ENCODE peak calls at places on chromosomes 7 and 10, in seven cellular contexts. N, B, S, R, U, Z and W are unnamed samples.

GRCh38 chr10:11885437-11886137 is 62.4 kb downstream of the PROSER2 start:
- DNase-seq in S (no peak), N (no peak), Z (no peak), B (no peak), U (no peak), R (no peak), W (no peak)

GRCh38 chr10:69636626-69637550 is 6.8 kb downstream of the FAM241B start:
- DNase-seq in B (peak), R (no peak), N (peak), U (no peak), Z (no peak), S (no peak), W (no peak)

GRCh38 chr10:22629843-22630228 is 84.5 kb downstream of the PIP4K2A start:
- DNase-seq in B (no peak), R (no peak), N (no peak), Z (no peak), S (no peak), U (no peak), W (no peak)

GRCh38 chr10:5551531-5552375 is 27.0 kb downstream of the CALML3 start:
- DNase-seq in Z (peak), U (no peak), R (no peak), S (peak), B (no peak), N (no peak), W (no peak)

GRCh38 chr7:14596421-14596820 is 306.1 kb downstream of the DGKB start:
- DNase-seq in R (no peak), S (no peak), B (no peak), N (no peak), U (no peak), Z (no peak), W (no peak)

GRCh38 chr7:84547326-84547725 is 352.7 kb upstream of the SEMA3A start:
- DNase-seq in S (no peak), B (no peak), U (no peak), N (no peak), Z (no peak), R (no peak), W (no peak)

GRCh38 chr10:71970331-71970730 is 6.1 kb downstream of the CHST3 start:
- DNase-seq in B (peak), R (peak), S (no peak), U (peak), Z (peak), N (no peak), W (no peak)

GRCh38 chr10:82221750-82222149 is 346.8 kb downstream of the NRG3 start:
- DNase-seq in N (no peak), S (no peak), Z (no peak), B (no peak), U (no peak), R (no peak), W (no peak)

GRCh38 chr10:1368772-1369171 is 312.6 kb downstream of the WDR37 start:
- DNase-seq in N (peak), S (peak), U (peak), R (peak), B (peak), Z (no peak), W (no peak)

GRCh38 chr10:78314651-78315050 is 281.0 kb downstream of the RPS24 start:
- DNase-seq in U (no peak), N (no peak), Z (no peak), S (no peak), R (no peak), B (no peak), W (no peak)

GRCh38 chr10:3365630-3366029 is 193.0 kb upstream of the PITRM1 start:
- DNase-seq in Z (no peak), U (no peak), S (no peak), R (no peak), B (no peak), N (no peak), W (no peak)

GRCh38 chr10:123784216-123784615 is 107.4 kb downstream of the CPXM2 start:
- DNase-seq in R (no peak), Z (no peak), N (no peak), S (no peak), B (no peak), U (no peak), W (no peak)

GRCh38 chr7:32479574-32480200 is 10.5 kb downstream of the LSM5 start:
- DNase-seq in B (no peak), R (peak), N (peak), U (no peak), Z (no peak), S (peak), W (peak)

GRCh38 chr10:30625110-30625509 is 4.4 kb downstream of the LYZL2 start:
- DNase-seq in U (no peak), R (no peak), Z (no peak), S (no peak), N (no peak), B (no peak), W (no peak)

GRCh38 chr7:191105-192034 is 1.0 kb upstream of the FAM20C start:
- DNase-seq in R (peak), N (peak), S (no peak), Z (no peak), U (no peak), B (no peak), W (peak)

DNA sequence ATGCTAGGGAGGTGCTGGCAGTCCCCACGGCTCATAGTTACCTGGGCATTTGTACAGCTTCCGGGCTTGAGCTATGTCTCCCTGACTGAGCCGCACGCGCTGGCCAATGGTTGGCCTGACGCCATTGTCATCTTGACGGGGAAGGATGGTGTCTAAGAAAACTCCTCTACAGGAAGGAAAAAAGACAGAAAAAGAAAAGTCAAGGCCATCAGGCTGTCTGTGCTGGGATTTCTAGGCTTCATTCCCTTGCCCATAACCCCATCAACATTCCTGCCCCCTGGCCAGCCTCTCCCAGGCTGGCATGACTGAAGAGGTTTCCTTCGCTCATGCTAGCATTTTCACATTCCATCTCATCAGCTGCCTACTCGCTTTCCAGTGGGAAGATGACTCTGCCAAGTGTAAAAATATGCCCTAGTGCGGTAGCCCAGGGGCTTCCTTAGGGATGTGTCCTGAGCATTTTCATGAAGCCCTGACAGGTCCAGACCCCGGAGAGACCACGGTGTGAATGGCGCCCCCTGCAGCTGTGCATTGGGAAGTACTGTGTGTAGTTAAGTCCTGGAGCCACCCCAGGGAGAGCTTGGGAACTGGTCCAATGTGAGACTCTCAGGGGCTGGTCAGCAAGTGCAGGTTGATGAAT is 54.5 kb upstream of the OPALIN start:
- DNase-seq in U (no peak), B (no peak), R (no peak), N (no peak), S (no peak), Z (no peak), W (no peak)
- TF ChIP-seq CTCF in U (no peak), B (no peak), R (no peak), N (peak), S (peak), Z (no peak), W (no peak)

GRCh38 chr7:142012825-142013506 is 17.3 kb downstream of the MGAM start:
- DNase-seq in B (no peak), R (no peak), N (no peak), S (no peak), U (no peak), Z (no peak), W (no peak)
- TF ChIP-seq CTCF in B (no peak), R (no peak), N (no peak), S (no peak), U (no peak), Z (peak), W (no peak)

GRCh38 chr7:151018421-151019129 is 5.7 kb downstream of the ATG9B start:
- DNase-seq in N (no peak), B (peak), U (peak), Z (peak), S (no peak), R (peak), W (no peak)
- TF ChIP-seq CTCF in N (no peak), B (peak), U (peak), Z (peak), S (no peak), R (peak), W (no peak)

GRCh38 chr7:130096243-130096827 is 26.0 kb downstream of the KLHDC10 start:
- DNase-seq in Z (no peak), R (no peak), U (no peak), B (no peak), N (no peak), S (no peak), W (no peak)
- TF ChIP-seq CTCF in Z (peak), R (no peak), U (no peak), B (no peak), N (peak), S (no peak), W (peak)

DNA sequence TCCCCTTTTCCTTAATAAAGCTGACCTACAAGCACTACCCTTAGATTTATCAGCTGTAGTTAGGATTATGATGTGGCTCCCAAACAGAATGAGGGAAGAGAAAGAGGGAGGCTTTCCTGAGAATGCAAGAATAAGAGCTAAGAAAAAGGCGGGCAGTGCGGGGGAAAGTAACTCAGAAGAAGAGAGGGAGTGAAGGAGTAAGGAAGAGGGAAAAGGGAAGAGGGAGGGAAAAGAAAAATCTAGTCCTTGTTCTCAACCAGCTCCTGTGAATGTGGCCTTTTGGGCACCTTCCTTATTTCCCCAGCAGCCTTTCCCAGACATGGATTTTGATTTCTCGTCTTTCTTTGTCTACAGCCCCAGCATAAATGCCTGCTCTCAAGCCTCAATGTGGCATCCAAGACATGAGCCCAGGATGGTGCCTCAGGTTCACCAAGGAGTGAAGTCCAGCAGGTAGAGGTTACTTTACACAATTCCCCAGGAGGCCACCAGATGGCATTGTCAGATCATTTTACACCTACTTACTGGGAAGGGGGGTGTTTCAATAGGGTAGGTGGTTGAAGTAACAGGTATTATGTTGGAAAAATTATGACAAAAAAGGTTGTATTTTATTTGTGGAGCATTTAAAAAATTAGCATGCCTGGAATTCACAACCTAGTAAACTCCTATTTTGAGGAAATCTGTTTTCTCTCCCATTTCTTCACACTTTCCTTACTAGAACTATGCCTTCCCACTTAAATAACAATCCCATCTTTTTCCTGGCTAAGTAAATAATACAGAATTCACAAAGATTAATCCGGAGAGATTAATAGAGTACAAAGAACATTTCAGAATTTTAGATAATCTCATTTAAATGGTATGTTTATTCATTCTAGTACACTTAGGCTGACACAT is 106.5 kb downstream of the HTR7 start:
- DNase-seq in U (peak), R (peak), Z (no peak), B (no peak), N (peak), S (peak), W (no peak)
- TF ChIP-seq CTCF in U (peak), R (peak), Z (peak), B (peak), N (peak), S (peak), W (peak)

GRCh38 chr7:30478349-30479228 is at the start of gene NOD1:
- DNase-seq in B (peak), R (peak), Z (peak), U (peak), N (peak), S (peak), W (peak)
- TF ChIP-seq CTCF in B (peak), R (no peak), Z (no peak), U (no peak), N (no peak), S (no peak), W (no peak)

GRCh38 chr7:93861325-93861949 is 29.1 kb downstream of the TFPI2 start:
- DNase-seq in N (no peak), R (no peak), U (no peak), B (no peak), S (no peak), Z (no peak), W (no peak)
- TF ChIP-seq CTCF in N (peak), R (peak), U (peak), B (peak), S (no peak), Z (no peak), W (no peak)

GRCh38 chr7:24059775-24060174 is 224.2 kb upstream of the NPY start:
- DNase-seq in N (no peak), B (no peak), Z (no peak), S (no peak), R (no peak), U (no peak), W (no peak)

GRCh38 chr7:24054231-24054630 is 229.8 kb upstream of the NPY start:
- DNase-seq in U (no peak), N (no peak), R (no peak), Z (no peak), S (no peak), B (no peak), W (no peak)

GRCh38 chr7:24052572-24053223 is 231.3 kb upstream of the NPY start:
- DNase-seq in S (no peak), U (no peak), Z (no peak), N (peak), B (no peak), R (no peak), W (no peak)

GRCh38 chr7:24058953-24059352 is 225.0 kb upstream of the NPY start:
- DNase-seq in R (no peak), U (no peak), Z (no peak), N (no peak), S (no peak), B (no peak), W (no peak)

GRCh38 chr7:24057243-24057642 is 226.7 kb upstream of the NPY start:
- DNase-seq in Z (no peak), B (no peak), S (no peak), U (no peak), R (no peak), N (peak), W (no peak)
- TF ChIP-seq CTCF in Z (no peak), B (no peak), S (no peak), U (no peak), R (peak), N (peak), W (peak)

GRCh38 chr7:116097365-116098009 is 66.9 kb upstream of the TFEC start:
- DNase-seq in B (no peak), Z (no peak), S (no peak), N (peak), U (no peak), R (no peak), W (no peak)
- TF ChIP-seq CTCF in B (no peak), Z (peak), S (no peak), N (peak), U (peak), R (peak), W (no peak)

DNA sequence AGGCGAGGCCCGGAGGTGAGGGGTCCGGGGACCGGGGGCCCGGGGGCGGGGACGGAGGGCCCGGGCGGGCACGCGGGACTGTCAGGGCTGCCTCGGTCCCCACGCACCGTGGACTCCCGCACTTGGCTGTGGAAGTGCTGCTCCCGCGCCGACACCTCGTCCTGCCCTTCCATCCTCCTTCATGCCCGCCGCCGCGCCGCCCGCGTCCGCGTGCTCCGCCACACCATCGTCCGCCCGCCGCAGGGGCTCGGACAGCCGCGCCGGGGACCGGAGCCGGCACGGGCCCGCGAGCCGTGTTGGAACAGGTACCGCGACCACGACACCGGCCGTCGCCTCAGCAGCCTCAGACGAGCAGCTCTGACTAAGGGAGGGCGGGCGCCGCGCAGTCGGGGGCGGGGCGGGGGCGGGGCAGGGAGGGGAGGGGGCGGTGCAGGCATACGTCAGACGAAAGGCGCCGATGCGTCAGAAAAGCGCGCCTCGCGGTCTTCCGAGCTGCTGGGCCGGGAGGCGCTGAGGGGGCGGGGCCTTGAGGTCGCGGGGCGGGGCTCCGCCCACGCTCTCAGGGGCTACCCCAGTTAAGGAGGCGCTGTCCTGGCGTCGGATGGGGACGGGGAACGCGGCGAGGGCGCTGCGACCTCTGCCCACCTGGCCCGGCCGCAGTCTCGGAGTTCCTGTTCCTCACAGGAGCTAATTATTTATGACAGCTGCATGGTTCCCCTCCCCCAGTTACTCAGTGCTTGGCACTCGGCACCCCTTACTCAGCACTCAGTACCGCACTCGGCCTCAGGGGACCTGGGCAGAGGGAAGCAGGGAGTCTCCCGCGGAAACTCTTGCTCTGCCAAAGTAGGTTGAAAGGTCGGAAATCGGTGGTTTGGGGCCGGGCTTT is at the start of gene LMBR1:
- DNase-seq in R (peak), U (peak), S (peak), B (peak), N (peak), Z (peak), W (peak)
- TF ChIP-seq CTCF in R (peak), U (peak), S (no peak), B (peak), N (peak), Z (no peak), W (no peak)